ENCODE peak calls at places on chromosome 4, in nine cellular contexts. F, Z, H, I, X, L, D, E and O are unnamed samples.

GRCh38 chr4:186693159-186693815 is 30.4 kb downstream of the FAT1 start:
- DNase-seq in F (no peak), Z (no peak), H (no peak), I (no peak), X (no peak), L (peak; percentile 86), D (peak; percentile 88), E (peak; percentile 91), O (no peak)

GRCh38 chr4:147782087-147782781 is 50.3 kb downstream of the ARHGAP10 start:
- DNase-seq in F (no peak), Z (no peak), H (no peak), I (no peak), X (no peak), L (no peak), D (no peak), E (no peak), O (no peak)

GRCh38 chr4:187602339-187603092 is 393.1 kb upstream of the ZFP42 start:
- DNase-seq in F (no peak), Z (no peak), H (no peak), I (no peak), X (no peak), L (no peak), D (no peak), E (peak; percentile 20), O (no peak)

GRCh38 chr4:183146478-183146877 is 47.4 kb downstream of the WWC2 start:
- DNase-seq in F (no peak), Z (no peak), H (no peak), I (no peak), X (no peak), L (no peak), D (no peak), E (no peak), O (no peak)

GRCh38 chr4:8073206-8073863 is 85.3 kb downstream of the ABLIM2 start:
- DNase-seq in F (no peak), Z (no peak), H (no peak), I (no peak), X (no peak), L (no peak), D (peak; percentile 13), E (no peak), O (no peak)

GRCh38 chr4:48445704-48446103 is 37.4 kb upstream of the SLC10A4 start:
- DNase-seq in F (no peak), Z (no peak), H (no peak), I (no peak), X (no peak), L (no peak), D (no peak), E (peak; percentile 26), O (no peak)

GRCh38 chr4:38860788-38861424 is 4.3 kb upstream of the TLR6 start:
- DNase-seq in F (peak; percentile 63), Z (peak; percentile 56), H (no peak), I (no peak), X (peak; percentile 46), L (no peak), D (no peak), E (no peak), O (peak; percentile 28)

GRCh38 chr4:38980903-38981676 is 51.1 kb downstream of the TMEM156 start:
- DNase-seq in F (no peak), Z (no peak), H (no peak), I (no peak), X (no peak), L (no peak), D (no peak), E (no peak), O (no peak)

GRCh38 chr4:166165829-166166420 is 292.9 kb downstream of the TLL1 start:
- DNase-seq in F (peak; percentile 40), Z (peak; percentile 73), H (no peak), I (no peak), X (no peak), L (no peak), D (no peak), E (peak; percentile 65), O (no peak)

GRCh38 chr4:119068529-119068962 is 67.1 kb upstream of the MYOZ2 start:
- DNase-seq in F (no peak), Z (no peak), H (no peak), I (no peak), X (no peak), L (no peak), D (no peak), E (peak; percentile 63), O (no peak)

GRCh38 chr4:68434836-68435235 is 12.4 kb upstream of the TMPRSS11E start:
- DNase-seq in F (no peak), Z (no peak), H (no peak), I (no peak), X (no peak), L (no peak), D (no peak), E (no peak), O (no peak)

GRCh38 chr4:78720994-78721677 is 55.0 kb upstream of the BMP2K start:
- DNase-seq in F (no peak), Z (no peak), H (no peak), I (no peak), X (peak; percentile 0), L (no peak), D (peak; percentile 23), E (no peak), O (no peak)

GRCh38 chr4:742742-743311 is 37.2 kb downstream of the PCGF3 start:
- DNase-seq in F (peak; percentile 82), Z (peak; percentile 58), H (no peak), I (peak; percentile 73), X (peak; percentile 73), L (no peak), D (no peak), E (peak; percentile 63), O (peak; percentile 55)

GRCh38 chr4:40046311-40046980 is 10.2 kb upstream of the N4BP2 start:
- DNase-seq in F (no peak), Z (no peak), H (no peak), I (no peak), X (no peak), L (no peak), D (no peak), E (no peak), O (peak; percentile 7)

GRCh38 chr4:20095805-20096541 is 155.7 kb upstream of the SLIT2 start:
- DNase-seq in F (no peak), Z (no peak), H (no peak), I (no peak), X (no peak), L (no peak), D (no peak), E (no peak), O (no peak)

GRCh38 chr4:184383497-184384055 is 90.8 kb downstream of the IRF2 start:
- DNase-seq in F (no peak), Z (no peak), H (peak; percentile 16), I (no peak), X (no peak), L (no peak), D (peak; percentile 71), E (peak; percentile 94), O (no peak)

GRCh38 chr4:163164591-163164990 is 2.1 kb downstream of the NAF1 start:
- DNase-seq in F (no peak), Z (no peak), H (no peak), I (no peak), X (no peak), L (no peak), D (no peak), E (peak; percentile 49), O (no peak)

GRCh38 chr4:151806511-151806927 is 45.7 kb upstream of the GATB start:
- DNase-seq in F (no peak), Z (no peak), H (no peak), I (no peak), X (no peak), L (no peak), D (no peak), E (no peak), O (no peak)

GRCh38 chr4:170305627-170306026 is 215.9 kb upstream of the AADAT start:
- DNase-seq in F (no peak), Z (no peak), H (no peak), I (no peak), X (no peak), L (no peak), D (no peak), E (no peak), O (no peak)

GRCh38 chr4:3013839-3014350 is 50.5 kb downstream of the GRK4 start:
- DNase-seq in F (no peak), Z (no peak), H (no peak), I (no peak), X (no peak), L (peak; percentile 11), D (no peak), E (no peak), O (no peak)

GRCh38 chr4:78644744-78645330 is 93.3 kb downstream of the ANXA3 start:
- DNase-seq in F (peak; percentile 62), Z (no peak), H (no peak), I (no peak), X (peak; percentile 3), L (no peak), D (peak; percentile 55), E (peak; percentile 69), O (peak; percentile 24)

GRCh38 chr4:82561745-82562552 is at the start of gene TMEM150C:
- DNase-seq in F (peak; percentile 55), Z (peak; percentile 7), H (no peak), I (no peak), X (no peak), L (peak; percentile 59), D (no peak), E (peak; percentile 17), O (no peak)

GRCh38 chr4:140645614-140646412 is 77.1 kb upstream of the UCP1 start:
- DNase-seq in F (no peak), Z (no peak), H (no peak), I (no peak), X (no peak), L (no peak), D (no peak), E (no peak), O (no peak)

GRCh38 chr4:129394635-129395034 is 298.7 kb downstream of the C4orf33 start:
- DNase-seq in F (no peak), Z (no peak), H (no peak), I (no peak), X (no peak), L (no peak), D (no peak), E (no peak), O (no peak)

GRCh38 chr4:36609631-36610030 is 328.2 kb downstream of the DTHD1 start:
- DNase-seq in F (no peak), Z (no peak), H (no peak), I (no peak), X (no peak), L (no peak), D (no peak), E (no peak), O (no peak)

GRCh38 chr4:84221704-84222103 is 277.4 kb downstream of the NKX6-1 start:
- DNase-seq in F (no peak), Z (no peak), H (no peak), I (no peak), X (no peak), L (no peak), D (no peak), E (no peak), O (no peak)

GRCh38 chr4:154595807-154596206 is 5.3 kb upstream of the FGA start:
- DNase-seq in F (no peak), Z (no peak), H (no peak), I (no peak), X (no peak), L (no peak), D (no peak), E (no peak), O (no peak)

GRCh38 chr4:1592179-1593037 is 91.7 kb downstream of the FAM53A start:
- DNase-seq in F (no peak), Z (no peak), H (no peak), I (no peak), X (no peak), L (peak; percentile 50), D (no peak), E (no peak), O (no peak)

GRCh38 chr4:1245481-1246051 is 3.4 kb downstream of the CTBP1 start:
- DNase-seq in F (no peak), Z (no peak), H (no peak), I (peak; percentile 14), X (no peak), L (peak; percentile 59), D (peak; percentile 10), E (no peak), O (no peak)

GRCh38 chr4:146370841-146371240 is 150.9 kb downstream of the SLC10A7 start:
- DNase-seq in F (no peak), Z (no peak), H (no peak), I (no peak), X (no peak), L (no peak), D (no peak), E (no peak), O (no peak)

GRCh38 chr4:57719451-57719850 is 609.3 kb upstream of the IGFBP7 start:
- DNase-seq in F (no peak), Z (no peak), H (no peak), I (no peak), X (no peak), L (no peak), D (no peak), E (no peak), O (no peak)